ENCODE peak calls at places on chromosome 19, in five cellular contexts. One of them, this sample, is unnamed. For H3K9me3, the result is how much of the 10 kb centered on the place peaks cover.

GRCh38 chr19:4557971-4558941 is 1.2 kb downstream of the SEMA6B start:
- DNase-seq in tibial nerve: no peak
- DNase-seq in mammary epithelial cell: no peak
- DNase-seq in IMR-90: no peak
- DNase-seq in uterus: no peak
- DNase-seq in this sample: peak

GRCh38 chr19:10043286-10043927 is 30.1 kb downstream of the RDH8 start:
- DNase-seq in tibial nerve: no peak
- DNase-seq in mammary epithelial cell: peak
- DNase-seq in IMR-90: peak
- DNase-seq in uterus: no peak
- DNase-seq in this sample: no peak

GRCh38 chr19:50357178-50358100 is 8.0 kb downstream of the NAPSA start:
- DNase-seq in tibial nerve: peak
- DNase-seq in mammary epithelial cell: peak
- DNase-seq in IMR-90: peak
- DNase-seq in uterus: peak
- DNase-seq in this sample: peak

GRCh38 chr19:17136026-17136425 is 60.4 kb downstream of the MYO9B start:
- DNase-seq in tibial nerve: no peak
- DNase-seq in mammary epithelial cell: no peak
- DNase-seq in IMR-90: no peak
- DNase-seq in uterus: no peak
- DNase-seq in this sample: no peak

GRCh38 chr19:47507924-47508553 is 6.8 kb downstream of the NAPA start:
- DNase-seq in tibial nerve: no peak
- DNase-seq in mammary epithelial cell: no peak
- DNase-seq in IMR-90: no peak
- DNase-seq in uterus: no peak
- DNase-seq in this sample: no peak

GRCh38 chr19:14073232-14073924 is 792 bp downstream of the MISP3 start:
- DNase-seq in tibial nerve: no peak
- DNase-seq in mammary epithelial cell: peak
- DNase-seq in IMR-90: peak
- DNase-seq in uterus: peak
- DNase-seq in this sample: peak

GRCh38 chr19:55554302-55554701 is 9.0 kb upstream of the SBK3 start:
- DNase-seq in tibial nerve: no peak
- DNase-seq in mammary epithelial cell: no peak
- DNase-seq in IMR-90: no peak
- DNase-seq in uterus: no peak
- DNase-seq in this sample: no peak

GRCh38 chr19:32498641-32499200 is 82.3 kb upstream of the PDCD5 start:
- DNase-seq in tibial nerve: no peak
- DNase-seq in mammary epithelial cell: no peak
- DNase-seq in IMR-90: no peak
- DNase-seq in uterus: no peak
- DNase-seq in this sample: no peak

GRCh38 chr19:38845374-38846024 is 4.3 kb downstream of the HNRNPL start:
- DNase-seq in tibial nerve: no peak
- DNase-seq in mammary epithelial cell: no peak
- DNase-seq in IMR-90: no peak
- DNase-seq in uterus: no peak
- DNase-seq in this sample: no peak

GRCh38 chr19:45801603-45802175 is 9.0 kb upstream of the DMWD start:
- DNase-seq in tibial nerve: no peak
- DNase-seq in mammary epithelial cell: no peak
- DNase-seq in IMR-90: no peak
- DNase-seq in uterus: no peak
- DNase-seq in this sample: no peak

GRCh38 chr19:42270346-42271044 is 1.4 kb downstream of the CIC start:
- DNase-seq in tibial nerve: peak
- DNase-seq in mammary epithelial cell: peak
- DNase-seq in IMR-90: no peak
- DNase-seq in uterus: peak
- DNase-seq in this sample: peak

GRCh38 chr19:53912653-53913052 is 3.6 kb downstream of the CACNG7 start:
- DNase-seq in tibial nerve: no peak
- DNase-seq in mammary epithelial cell: no peak
- DNase-seq in IMR-90: no peak
- DNase-seq in uterus: no peak
- DNase-seq in this sample: no peak

GRCh38 chr19:30545752-30546151 is 173.6 kb downstream of the ZNF536 start:
- DNase-seq in tibial nerve: no peak
- DNase-seq in mammary epithelial cell: no peak
- DNase-seq in IMR-90: no peak
- DNase-seq in uterus: no peak
- DNase-seq in this sample: no peak

GRCh38 chr19:14517446-14517839 is 754 bp downstream of the DNAJB1 start:
- DNase-seq in tibial nerve: no peak
- DNase-seq in mammary epithelial cell: no peak
- DNase-seq in IMR-90: peak
- DNase-seq in uterus: no peak
- DNase-seq in this sample: no peak

GRCh38 chr19:42081584-42082258 is 5.8 kb downstream of the ZNF574 start:
- DNase-seq in tibial nerve: no peak
- DNase-seq in mammary epithelial cell: no peak
- DNase-seq in IMR-90: peak
- DNase-seq in uterus: no peak
- DNase-seq in this sample: no peak

GRCh38 chr19:4378886-4379285 is 21.5 kb downstream of the SH3GL1 start:
- DNase-seq in tibial nerve: no peak
- DNase-seq in mammary epithelial cell: no peak
- DNase-seq in IMR-90: no peak
- DNase-seq in uterus: no peak
- DNase-seq in this sample: no peak

GRCh38 chr19:46959962-46960556 is 59.6 kb upstream of the NPAS1 start:
- DNase-seq in tibial nerve: no peak
- DNase-seq in mammary epithelial cell: no peak
- DNase-seq in IMR-90: no peak
- DNase-seq in uterus: no peak
- DNase-seq in this sample: no peak

GRCh38 chr19:50167314-50167721 is 4.2 kb upstream of the IZUMO2 start:
- DNase-seq in tibial nerve: no peak
- DNase-seq in mammary epithelial cell: no peak
- DNase-seq in IMR-90: no peak
- DNase-seq in uterus: no peak
- DNase-seq in this sample: no peak

GRCh38 chr19:43966079-43966694 is 15.2 kb downstream of the ZNF221 start:
- DNase-seq in tibial nerve: no peak
- DNase-seq in mammary epithelial cell: no peak
- DNase-seq in IMR-90: no peak
- DNase-seq in uterus: no peak
- DNase-seq in this sample: no peak

DNA sequence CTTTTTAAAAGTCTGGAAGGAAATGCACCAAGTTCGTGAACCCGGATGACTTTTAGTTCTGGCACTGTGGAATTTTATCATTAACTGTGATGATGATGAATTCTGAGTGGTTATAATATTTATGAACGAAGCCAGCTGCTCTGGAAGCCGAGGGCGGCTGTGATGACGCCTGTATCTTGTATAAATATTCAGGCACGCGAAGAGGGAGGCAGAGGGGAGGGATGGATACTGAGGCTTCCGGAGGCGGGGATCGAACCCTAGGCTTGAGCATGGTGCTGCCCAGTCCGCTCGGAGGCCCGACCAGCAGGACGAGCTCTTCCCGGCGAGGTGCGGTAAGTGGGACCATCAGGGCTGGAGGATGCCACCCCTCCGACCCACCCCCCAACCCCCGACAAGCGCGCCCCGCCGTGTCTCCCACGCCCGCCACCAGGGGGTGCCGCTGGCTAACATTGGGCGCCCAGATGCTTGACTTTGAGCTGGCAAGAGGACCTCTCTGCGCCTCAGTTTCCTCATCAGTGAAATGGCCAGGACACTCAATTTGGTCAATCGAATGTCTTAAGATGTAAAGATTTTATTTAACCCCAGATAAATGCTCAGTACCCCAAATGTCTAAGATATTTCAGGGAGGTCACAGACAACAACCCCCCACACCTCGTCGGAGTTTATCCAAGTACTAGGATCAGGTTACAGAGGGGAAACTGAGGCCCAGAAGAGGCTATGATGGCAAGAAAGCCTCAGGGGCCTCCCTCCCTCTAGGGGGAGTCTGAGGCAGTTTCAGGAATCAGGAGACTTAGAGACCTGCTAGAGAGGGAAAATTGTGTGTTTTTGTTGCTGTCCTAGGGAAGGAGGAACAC is 4.5 kb upstream of the RAB3A start:
- DNase-seq in tibial nerve: no peak
- DNase-seq in mammary epithelial cell: no peak
- DNase-seq in IMR-90: peak
- DNase-seq in uterus: peak
- DNase-seq in this sample: peak
- TF ChIP-seq CTCF in tibial nerve: peak
- TF ChIP-seq CTCF in mammary epithelial cell: peak
- TF ChIP-seq CTCF in IMR-90: peak
- TF ChIP-seq CTCF in uterus: peak
- TF ChIP-seq CTCF in this sample: peak

DNA sequence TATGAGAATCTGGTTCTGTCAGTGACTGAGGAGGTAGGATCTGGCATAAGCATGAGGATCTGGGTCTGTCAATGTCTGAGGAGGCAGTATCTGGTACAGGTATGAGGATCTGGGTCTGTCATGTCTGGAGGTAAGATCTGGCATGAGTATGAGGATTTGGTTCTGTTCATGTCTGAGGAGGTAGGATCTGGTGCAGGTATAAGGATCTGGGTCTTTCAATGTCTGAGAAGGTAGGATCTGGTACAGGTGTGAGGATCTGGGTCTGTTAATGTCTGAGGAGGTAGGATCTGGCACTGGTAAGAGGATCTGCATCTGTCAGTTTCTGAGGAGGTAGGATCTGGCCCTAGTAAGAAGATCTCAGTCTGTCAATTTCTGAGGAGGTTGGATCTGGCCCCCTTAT is 12.4 kb upstream of the PDCD2L start:
- DNase-seq in tibial nerve: no peak
- DNase-seq in mammary epithelial cell: no peak
- DNase-seq in IMR-90: no peak
- DNase-seq in uterus: no peak
- DNase-seq in this sample: no peak
- H3K27ac ChIP-seq in tibial nerve: no peak
- H3K27ac ChIP-seq in mammary epithelial cell: no peak
- H3K27ac ChIP-seq in IMR-90: no peak
- H3K27ac ChIP-seq in uterus: no peak
- H3K27ac ChIP-seq in this sample: no peak

GRCh38 chr19:57537953-57538547 is 10.9 kb downstream of the ZNF549 start:
- DNase-seq in tibial nerve: no peak
- DNase-seq in mammary epithelial cell: no peak
- DNase-seq in IMR-90: no peak
- DNase-seq in uterus: no peak
- DNase-seq in this sample: no peak
- H3K9me3 ChIP-seq in tibial nerve: under half
- H3K9me3 ChIP-seq in mammary epithelial cell: half or more
- H3K9me3 ChIP-seq in IMR-90: half or more
- H3K9me3 ChIP-seq in uterus: under half
- H3K9me3 ChIP-seq in this sample: half or more

GRCh38 chr19:5953680-5954213 is 24.2 kb downstream of the RANBP3 start:
- DNase-seq in tibial nerve: no peak
- DNase-seq in mammary epithelial cell: peak
- DNase-seq in IMR-90: no peak
- DNase-seq in uterus: no peak
- DNase-seq in this sample: peak
- TF ChIP-seq CTCF in tibial nerve: no peak
- TF ChIP-seq CTCF in mammary epithelial cell: no peak
- TF ChIP-seq CTCF in IMR-90: no peak
- TF ChIP-seq CTCF in uterus: no peak
- TF ChIP-seq CTCF in this sample: no peak

GRCh38 chr19:1230585-1231489 is 7.0 kb downstream of the CBARP start:
- DNase-seq in tibial nerve: no peak
- DNase-seq in mammary epithelial cell: no peak
- DNase-seq in IMR-90: no peak
- DNase-seq in uterus: no peak
- DNase-seq in this sample: no peak

GRCh38 chr19:1232231-1232637 is 5.6 kb downstream of the CBARP start:
- DNase-seq in tibial nerve: no peak
- DNase-seq in mammary epithelial cell: no peak
- DNase-seq in IMR-90: no peak
- DNase-seq in uterus: no peak
- DNase-seq in this sample: no peak

GRCh38 chr19:1232652-1233360 is 5.0 kb downstream of the CBARP start:
- DNase-seq in tibial nerve: no peak
- DNase-seq in mammary epithelial cell: no peak
- DNase-seq in IMR-90: peak
- DNase-seq in uterus: peak
- DNase-seq in this sample: no peak

GRCh38 chr19:1233361-1233667 is 4.5 kb downstream of the CBARP start:
- DNase-seq in tibial nerve: no peak
- DNase-seq in mammary epithelial cell: no peak
- DNase-seq in IMR-90: no peak
- DNase-seq in uterus: no peak
- DNase-seq in this sample: no peak

DNA sequence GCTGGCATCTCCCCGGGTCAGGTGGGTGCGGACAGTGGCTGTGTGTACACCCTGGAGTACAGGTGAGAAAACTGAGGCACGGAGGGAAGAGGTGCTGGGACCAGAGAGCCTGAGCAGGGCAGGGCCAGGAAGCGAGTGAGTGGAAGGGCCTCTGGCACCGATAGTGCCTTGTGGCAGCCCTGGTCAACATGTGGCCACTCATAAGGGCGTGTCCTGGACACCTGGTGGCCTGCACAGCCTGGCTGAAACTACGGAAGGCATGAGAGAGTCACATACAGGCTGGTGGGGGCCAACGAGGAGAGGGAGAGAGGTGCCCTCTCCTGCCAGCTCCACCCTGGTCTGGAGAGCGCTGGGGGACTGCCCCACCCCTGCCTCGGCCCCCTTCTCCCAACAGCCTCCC is 6.1 kb downstream of the CBARP start:
- DNase-seq in tibial nerve: no peak
- DNase-seq in mammary epithelial cell: no peak
- DNase-seq in IMR-90: no peak
- DNase-seq in uterus: no peak
- DNase-seq in this sample: no peak
- H3K27ac ChIP-seq in tibial nerve: no peak
- H3K27ac ChIP-seq in mammary epithelial cell: no peak
- H3K27ac ChIP-seq in IMR-90: no peak
- H3K27ac ChIP-seq in uterus: no peak
- H3K27ac ChIP-seq in this sample: no peak

GRCh38 chr19:52397310-52398090 is at the start of gene ZNF528:
- DNase-seq in tibial nerve: peak
- DNase-seq in mammary epithelial cell: peak
- DNase-seq in IMR-90: peak
- DNase-seq in uterus: peak
- DNase-seq in this sample: peak

DNA sequence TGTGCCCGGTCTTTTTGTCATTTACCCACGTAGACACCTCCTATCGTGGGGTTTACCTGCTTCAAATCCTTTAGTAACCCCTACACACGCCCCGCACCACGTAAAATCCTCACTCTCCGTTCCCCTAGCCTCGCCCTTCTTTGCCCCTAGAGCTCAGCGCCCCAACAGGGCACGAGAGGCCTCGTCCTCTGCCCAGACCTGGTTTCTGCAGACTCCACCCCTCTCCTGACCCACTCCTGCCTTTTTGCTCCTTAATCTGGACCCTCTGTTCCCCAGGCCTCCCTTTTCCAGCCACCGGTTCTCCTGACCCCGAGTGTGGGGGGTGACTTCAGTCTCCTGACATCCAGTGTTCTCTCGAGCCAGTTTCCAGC is 427 bp downstream of the ZNF528 start:
- DNase-seq in tibial nerve: no peak
- DNase-seq in mammary epithelial cell: no peak
- DNase-seq in IMR-90: peak
- DNase-seq in uterus: no peak
- DNase-seq in this sample: peak
- H3K9me3 ChIP-seq in tibial nerve: under half
- H3K9me3 ChIP-seq in mammary epithelial cell: under half
- H3K9me3 ChIP-seq in IMR-90: under half
- H3K9me3 ChIP-seq in uterus: under half
- H3K9me3 ChIP-seq in this sample: under half

This sample was measured in CD4-positive, alpha-beta T cell.